ENCODE peak calls at places on chromosomes 2 and 18, in five cellular contexts. A, F, C, E and S are unnamed samples.

GRCh38 chr2:95060446-95061118 is 35.1 kb downstream of the MAL start:
- DNase-seq in E (no peak), F (no peak), A (no peak), C (no peak), S (no peak)

GRCh38 chr2:235746257-235746934 is 252.6 kb downstream of the AGAP1 start:
- DNase-seq in E (peak), C (peak), A (peak), F (peak), S (peak)

GRCh38 chr2:127771756-127772155 is 39.2 kb downstream of the WDR33 start:
- DNase-seq in F (no peak), C (peak), E (no peak), A (no peak), S (peak)

GRCh38 chr2:143466391-143466790 is 337.2 kb downstream of the ARHGAP15 start:
- DNase-seq in A (no peak), F (no peak), E (no peak), C (no peak), S (no peak)

GRCh38 chr2:164205347-164205746 is 415.9 kb downstream of the GRB14 start:
- DNase-seq in E (no peak), F (no peak), A (no peak), C (peak), S (peak)

GRCh38 chr2:80086831-80087230 is 217.7 kb downstream of the LRRTM1 start:
- DNase-seq in C (no peak), E (no peak), A (no peak), F (peak), S (peak)

GRCh38 chr2:86794866-86795265 is 4.2 kb upstream of the CD8A start:
- DNase-seq in A (no peak), C (no peak), F (no peak), E (no peak), S (no peak)

GRCh38 chr18:45764000-45764686 is 40.2 kb downstream of the SLC14A1 start:
- DNase-seq in A (no peak), E (no peak), C (peak), F (no peak), S (no peak)

GRCh38 chr2:46248171-46248570 is 49.0 kb upstream of the EPAS1 start:
- DNase-seq in C (no peak), A (no peak), F (no peak), E (no peak), S (no peak)

GRCh38 chr18:11950824-11951223 is 30.5 kb upstream of the IMPA2 start:
- DNase-seq in A (no peak), C (no peak), F (no peak), E (no peak), S (no peak)

GRCh38 chr2:229249536-229249935 is 21.6 kb downstream of the PID1 start:
- DNase-seq in E (no peak), F (no peak), A (no peak), C (no peak), S (no peak)

GRCh38 chr2:205499006-205499405 is 183.3 kb upstream of the NRP2 start:
- DNase-seq in C (no peak), E (no peak), F (no peak), A (no peak), S (no peak)

GRCh38 chr2:20450201-20451108 is 3.6 kb downstream of the RHOB start:
- DNase-seq in E (no peak), C (no peak), A (no peak), F (peak), S (peak)

GRCh38 chr18:76259012-76259568 is 236.0 kb downstream of the ZNF516 start:
- DNase-seq in E (no peak), A (no peak), C (no peak), F (peak), S (no peak)

GRCh38 chr2:85457877-85458316 is 39.4 kb downstream of the SH2D6 start:
- DNase-seq in C (peak), F (no peak), E (no peak), A (no peak), S (peak)